ENCODE peak calls at places on chromosomes 13 and 19, in eight cellular contexts. N is sigmoid colon, M is dorsolateral prefrontal cortex, P is esophagus squamous epithelium, R is NCI-H1105, D is M059J, T is T-helper 2 cell, Q is HAP-1. S is an unnamed sample.

GRCh38 chr13:59360108-59360507 is 803.6 kb downstream of the DIAPH3 start:
- DNase-seq in N (peak), M (no peak), P (no peak), R (no peak), D (no peak), T (no peak), Q (no peak), S (no peak)

GRCh38 chr19:37227996-37228395 is 10.0 kb downstream of the ZNF383 start:
- DNase-seq in N (no peak), M (no peak), P (no peak), R (peak), D (no peak), T (no peak), Q (no peak), S (no peak)

GRCh38 chr19:49875801-49876421 is 1.2 kb downstream of the AKT1S1 start:
- DNase-seq in N (peak), M (peak), P (no peak), R (peak), D (peak), T (no peak), Q (no peak), S (peak)

GRCh38 chr13:29937836-29938235 is 87.4 kb upstream of the UBL3 start:
- DNase-seq in N (no peak), M (no peak), P (no peak), R (no peak), D (no peak), T (no peak), Q (no peak), S (no peak)

GRCh38 chr19:5578094-5578846 is 10.5 kb upstream of the TINCR start:
- DNase-seq in N (peak), M (peak), P (no peak), R (no peak), D (peak), T (peak), Q (peak), S (peak)

GRCh38 chr19:20103091-20103501 is 25.3 kb downstream of the ZNF90 start:
- DNase-seq in N (no peak), M (no peak), P (no peak), R (no peak), D (no peak), T (no peak), Q (no peak), S (no peak)

GRCh38 chr19:39126593-39127187 is 1.1 kb downstream of the PAK4 start:
- DNase-seq in N (no peak), M (no peak), P (no peak), R (no peak), D (no peak), T (no peak), Q (peak), S (no peak)

GRCh38 chr13:94610475-94610874 is 8.8 kb downstream of the GPR180 start:
- DNase-seq in N (no peak), M (no peak), P (no peak), R (no peak), D (no peak), T (no peak), Q (no peak), S (no peak)

GRCh38 chr19:45265375-45265774 is 14.3 kb downstream of the MARK4 start:
- DNase-seq in N (no peak), M (no peak), P (no peak), R (no peak), D (no peak), T (no peak), Q (no peak), S (no peak)

GRCh38 chr19:6802336-6803035 is 30.0 kb downstream of the VAV1 start:
- DNase-seq in N (peak), M (no peak), P (peak), R (no peak), D (peak), T (peak), Q (no peak), S (peak)

GRCh38 chr13:68261105-68261504 is 1031.0 kb upstream of the PCDH9 start:
- DNase-seq in N (no peak), M (no peak), P (no peak), R (no peak), D (no peak), T (no peak), Q (no peak), S (no peak)

GRCh38 chr19:5166262-5166661 is 174.3 kb downstream of the PTPRS start:
- DNase-seq in N (no peak), M (no peak), P (no peak), R (no peak), D (peak), T (no peak), Q (no peak), S (no peak)

GRCh38 chr19:2176336-2176994 is 12.7 kb downstream of the DOT1L start:
- DNase-seq in N (no peak), M (no peak), P (no peak), R (no peak), D (no peak), T (no peak), Q (no peak), S (no peak)

GRCh38 chr13:110801044-110801443 is 87.5 kb downstream of the ING1 start:
- DNase-seq in N (no peak), M (no peak), P (no peak), R (no peak), D (peak), T (no peak), Q (no peak), S (no peak)

GRCh38 chr19:51097166-51097736 is 11.0 kb downstream of the CTU1 start:
- DNase-seq in N (peak), M (peak), P (no peak), R (peak), D (peak), T (peak), Q (peak), S (peak)

GRCh38 chr19:827710-828321 is at the start of gene AZU1:
- DNase-seq in N (no peak), M (no peak), P (no peak), R (no peak), D (peak), T (no peak), Q (no peak), S (no peak)

GRCh38 chr19:11534538-11534937 is 4.1 kb upstream of the CNN1 start:
- DNase-seq in N (no peak), M (no peak), P (no peak), R (no peak), D (no peak), T (no peak), Q (no peak), S (no peak)

GRCh38 chr19:5695649-5696195 is 5.6 kb downstream of the RPL36 start:
- DNase-seq in N (peak), M (no peak), P (no peak), R (no peak), D (no peak), T (no peak), Q (no peak), S (no peak)

GRCh38 chr13:44050450-44051063 is 170.9 kb downstream of the LACC1 start:
- DNase-seq in N (no peak), M (no peak), P (no peak), R (no peak), D (peak), T (no peak), Q (peak), S (no peak)

GRCh38 chr19:50167314-50167721 is 4.2 kb upstream of the IZUMO2 start:
- DNase-seq in N (no peak), M (no peak), P (no peak), R (peak), D (peak), T (no peak), Q (no peak), S (no peak)

GRCh38 chr13:55361141-55361540 is 1779.6 kb upstream of the PRR20A start:
- DNase-seq in N (no peak), M (no peak), P (no peak), R (no peak), D (no peak), T (no peak), Q (no peak), S (no peak)

GRCh38 chr19:39524495-39524894 is 8.2 kb downstream of the EID2B start:
- DNase-seq in N (peak), M (no peak), P (no peak), R (no peak), D (no peak), T (no peak), Q (no peak), S (no peak)

GRCh38 chr13:40402931-40403412 is 263.5 kb downstream of the FOXO1 start:
- DNase-seq in N (peak), M (no peak), P (no peak), R (no peak), D (peak), T (no peak), Q (no peak), S (no peak)

GRCh38 chr13:43154839-43155238 is 131.5 kb downstream of the DNAJC15 start:
- DNase-seq in N (no peak), M (no peak), P (no peak), R (no peak), D (no peak), T (no peak), Q (no peak), S (no peak)

GRCh38 chr19:43474986-43475705 is 9.7 kb upstream of the LYPD3 start:
- DNase-seq in N (peak), M (peak), P (peak), R (peak), D (peak), T (peak), Q (no peak), S (peak)

GRCh38 chr19:31461814-31462539 is 112.7 kb upstream of the TSHZ3 start:
- DNase-seq in N (no peak), M (no peak), P (no peak), R (no peak), D (no peak), T (no peak), Q (no peak), S (no peak)

GRCh38 chr13:48009298-48009697 is 8.2 kb upstream of the SUCLA2 start:
- DNase-seq in N (no peak), M (no peak), P (no peak), R (no peak), D (peak), T (no peak), Q (no peak), S (no peak)

GRCh38 chr19:10227215-10227971 is 3.7 kb downstream of the S1PR2 start:
- DNase-seq in N (peak), M (peak), P (no peak), R (no peak), D (no peak), T (no peak), Q (no peak), S (no peak)

GRCh38 chr19:49593233-49594113 is 2.5 kb downstream of the PRR12 start:
- DNase-seq in N (peak), M (peak), P (peak), R (peak), D (no peak), T (peak), Q (peak), S (peak)

S was measured in memory B cell.